ENCODE peak calls at places on chromosomes 7 and 10, in ten cellular contexts. X is fibroblast of the aortic adventitia; H is AG04450; S is non-pigmented ciliary epithelial cell; V is GM04504; T is frontal cortex; N is GM20000; R is fibroblast of pulmonary artery; Q is stimulated activated CD4-positive, alpha-beta T cell treated with anti-CD3 and anti-CD28 coated beads, Interleukin-4, amount 100 ng/mL, for 4 hours; J is cerebellar cortex. B is an unnamed sample.
A peak's percentile ranks its signal among the peaks of the same experiment; 100 is the strongest.

GRCh38 chr10:132994371-132994796 is 52.0 kb upstream of the CFAP46 start:
- DNase-seq in S (no peak), V (no peak), N (no peak), J (no peak), X (peak; percentile 34), Q (no peak), R (peak; percentile 13), T (no peak), H (no peak), B (no peak)

GRCh38 chr10:102267748-102268147 is 22.4 kb downstream of the GBF1 start:
- DNase-seq in V (peak; percentile 36), T (no peak), H (peak; percentile 10), Q (no peak), N (no peak), J (no peak), R (peak; percentile 68), X (peak; percentile 77), S (no peak), B (peak; percentile 77)

GRCh38 chr7:41696323-41696916 is 6.5 kb downstream of the INHBA start:
- DNase-seq in N (peak; percentile 41), J (peak; percentile 46), S (peak; percentile 68), Q (no peak), V (peak; percentile 68), R (peak; percentile 90), X (peak; percentile 94), H (peak; percentile 76), T (peak; percentile 30), B (peak; percentile 90)

GRCh38 chr7:100088621-100089457 is at the start of gene COPS6:
- DNase-seq in N (peak; percentile 91), X (peak; percentile 69), V (peak; percentile 55), H (no peak), T (peak; percentile 92), J (peak; percentile 63), Q (peak; percentile 90), R (peak; percentile 74), S (no peak), B (peak; percentile 75)

GRCh38 chr7:620885-621284 is 101.2 kb upstream of the PDGFA start:
- DNase-seq in V (no peak), N (no peak), R (no peak), J (no peak), H (no peak), T (no peak), X (no peak), Q (no peak), S (no peak), B (peak; percentile 8)

GRCh38 chr7:41010418-41010817 is 692.5 kb downstream of the INHBA start:
- DNase-seq in V (peak; percentile 29), X (peak; percentile 49), N (no peak), H (no peak), S (no peak), J (no peak), R (no peak), Q (no peak), T (no peak), B (peak; percentile 47)

GRCh38 chr7:135808206-135808605 is 59.6 kb upstream of the FAM180A start:
- DNase-seq in T (no peak), Q (no peak), V (no peak), S (no peak), J (peak; percentile 22), X (no peak), N (no peak), H (no peak), R (no peak), B (no peak)

GRCh38 chr7:29412912-29413311 is 150.7 kb upstream of the PRR15 start:
- DNase-seq in X (no peak), S (no peak), Q (no peak), H (no peak), J (no peak), N (no peak), V (no peak), R (no peak), T (no peak), B (no peak)

GRCh38 chr10:12130237-12130872 is 878 bp downstream of the SEC61A2 start:
- DNase-seq in R (peak; percentile 76), J (peak; percentile 77), V (peak; percentile 42), X (peak; percentile 71), N (peak; percentile 73), H (peak; percentile 33), S (peak; percentile 38), Q (no peak), T (peak; percentile 39), B (peak; percentile 69)

GRCh38 chr7:149561072-149561471 is 63.5 kb upstream of the ZNF746 start:
- DNase-seq in V (no peak), X (no peak), H (no peak), Q (no peak), T (no peak), N (no peak), S (no peak), J (no peak), R (no peak), B (peak; percentile 48)

B was measured in fibroblast of lung.